ENCODE peak calls at places on chromosomes 7 and 10, in six cellular contexts. G is hepatocyte, N is fibroblast of lung, K is NB4, M is breast epithelium, C is transverse colon. E is an unnamed sample.

GRCh38 chr10:47348661-47349470 is 703 bp downstream of the RBP3 start:
- DNase-seq in G (no peak), N (no peak), K (peak; percentile 9), M (no peak), C (no peak), E (no peak)

GRCh38 chr7:88278881-88279280 is 27.8 kb downstream of the STEAP4 start:
- DNase-seq in G (no peak), N (peak; percentile 1), K (peak; percentile 58), M (peak; percentile 25), C (no peak), E (peak; percentile 73)

GRCh38 chr10:129192344-129193128 is 274.5 kb upstream of the MGMT start:
- DNase-seq in G (no peak), N (no peak), K (no peak), M (peak; percentile 89), C (no peak), E (no peak)

GRCh38 chr10:114100848-114101741 is 57.4 kb downstream of the ADRB1 start:
- DNase-seq in G (peak; percentile 46), N (peak; percentile 26), K (peak; percentile 50), M (no peak), C (no peak), E (no peak)

GRCh38 chr7:6691103-6691502 is 15.6 kb downstream of the ZNF12 start:
- DNase-seq in G (no peak), N (no peak), K (no peak), M (no peak), C (no peak), E (no peak)

GRCh38 chr10:112721080-112721698 is 228.9 kb upstream of the TCF7L2 start:
- DNase-seq in G (peak; percentile 46), N (peak; percentile 61), K (peak; percentile 44), M (no peak), C (no peak), E (no peak)

GRCh38 chr7:5532520-5533335 is 109.1 kb upstream of the TNRC18 start:
- DNase-seq in G (peak; percentile 87), N (no peak), K (peak; percentile 95), M (peak; percentile 88), C (peak; percentile 89), E (no peak)

GRCh38 chr7:84178013-84178412 is 16.6 kb downstream of the SEMA3A start:
- DNase-seq in G (no peak), N (no peak), K (no peak), M (no peak), C (no peak), E (no peak)

GRCh38 chr10:4296165-4296564 is 511.2 kb upstream of the KLF6 start:
- DNase-seq in G (no peak), N (no peak), K (no peak), M (no peak), C (no peak), E (no peak)

DNA sequence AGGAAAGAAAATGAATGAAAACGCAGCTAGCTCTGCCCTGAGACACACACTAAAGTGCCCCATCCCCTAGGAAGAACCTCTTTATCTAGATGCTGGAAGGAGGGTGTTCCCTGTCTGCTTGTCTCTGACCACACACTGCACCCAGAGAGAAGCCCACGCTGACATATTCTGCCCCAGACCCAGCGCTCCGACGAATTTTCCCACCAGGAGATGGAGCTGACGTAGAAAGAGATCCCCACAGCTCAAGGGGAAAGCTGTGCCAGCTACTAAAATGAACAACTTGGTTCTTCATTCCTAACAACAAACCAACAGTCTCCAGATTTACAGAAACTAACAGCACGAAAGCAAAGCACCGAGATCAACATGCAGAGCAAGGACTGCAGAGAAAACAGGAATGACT is 73.3 kb downstream of the KIAA1549 start:
- DNase-seq in G (no peak), N (no peak), K (no peak), M (no peak), C (no peak), E (no peak)
- TF ChIP-seq CTCF in G (no peak), N (no peak), K (no peak), M (no peak), C (no peak), E (no peak)

GRCh38 chr10:124321433-124322072 is 97.2 kb downstream of the OAT start:
- DNase-seq in G (no peak), N (no peak), K (no peak), M (no peak), C (no peak), E (no peak)
- H3K4me3 ChIP-seq in G (no peak overlapping the region), N (no peak overlapping the region), K (no peak overlapping the region), M (no peak overlapping the region), C (no peak overlapping the region), E (no peak overlapping the region)

DNA sequence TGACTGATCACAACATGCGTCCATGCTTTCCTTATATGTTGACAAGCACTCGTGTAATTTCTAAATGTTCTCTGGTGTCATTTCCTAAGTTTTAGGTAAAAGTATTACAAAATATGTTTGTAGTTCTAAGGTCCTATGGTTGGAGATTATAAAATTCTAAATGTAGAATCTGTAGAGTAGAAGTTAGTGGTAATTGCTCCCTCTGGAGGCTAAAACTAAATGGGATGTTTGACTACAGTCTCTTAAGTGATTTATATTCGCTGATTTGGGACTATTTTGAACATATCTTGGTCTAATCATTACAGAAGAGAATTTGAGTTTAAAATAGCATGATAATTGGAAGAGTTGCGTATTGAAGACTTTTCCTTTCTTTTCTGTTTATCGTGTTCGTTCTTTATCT is 74.1 kb downstream of the ZMYND11 start:
- DNase-seq in G (no peak), N (peak; percentile 58), K (no peak), M (no peak), C (no peak), E (no peak)
- TF ChIP-seq CTCF in G (peak; percentile 11), N (no peak), K (no peak), M (no peak), C (no peak), E (peak; percentile 48)

GRCh38 chr10:95513941-95514392 is 47.2 kb downstream of the SORBS1 start:
- DNase-seq in G (no peak), N (peak; percentile 27), K (no peak), M (peak; percentile 74), C (no peak), E (peak; percentile 67)

GRCh38 chr10:95516774-95517373 is 44.3 kb downstream of the SORBS1 start:
- DNase-seq in G (no peak), N (no peak), K (no peak), M (no peak), C (no peak), E (no peak)

GRCh38 chr10:95518455-95519131 is 42.6 kb downstream of the SORBS1 start:
- DNase-seq in G (no peak), N (no peak), K (no peak), M (no peak), C (no peak), E (no peak)

GRCh38 chr10:95519132-95519487 is 42.1 kb downstream of the SORBS1 start:
- DNase-seq in G (no peak), N (no peak), K (no peak), M (no peak), C (no peak), E (no peak)

GRCh38 chr10:95517536-95518454 is 43.4 kb downstream of the SORBS1 start:
- DNase-seq in G (peak; percentile 76), N (peak; percentile 48), K (no peak), M (no peak), C (no peak), E (peak; percentile 86)
- H3K4me3 ChIP-seq in G (no peak overlapping the region), N (no peak overlapping the region), K (no peak overlapping the region), M (no peak overlapping the region), C (no peak overlapping the region), E (no peak overlapping the region)